ENCODE peak calls at places on chromosome 9, in nine cellular contexts. H is SJSA1, Q is AG09319, P is gastrocnemius medialis, X is activated T-helper 1 cell treated with Interleukin-2 at 50 U/mL for 16 hours, F is left colon, C is T-helper 9 cell, Z is retina, N is stomach. Y is an unnamed sample.

GRCh38 chr9:27784999-27785713 is 211.9 kb upstream of the C9orf72 start:
- DNase-seq in N (no peak), Q (no peak), F (no peak), P (no peak), H (no peak), X (no peak), C (no peak), Z (no peak), Y (no peak)

GRCh38 chr9:75499812-75500211 is 390.7 kb upstream of the PCSK5 start:
- DNase-seq in Q (no peak), H (no peak), F (no peak), Z (no peak), X (no peak), P (no peak), N (no peak), C (no peak), Y (no peak)

GRCh38 chr9:99294850-99295461 is 72.9 kb downstream of the SEC61B start:
- DNase-seq in N (no peak), H (no peak), Q (no peak), F (no peak), C (no peak), Z (no peak), P (no peak), X (no peak), Y (no peak)

GRCh38 chr9:117732494-117732893 is 28.3 kb downstream of the TLR4 start:
- DNase-seq in P (no peak), H (no peak), Q (no peak), C (no peak), Z (no peak), X (no peak), F (no peak), N (no peak), Y (no peak)

GRCh38 chr9:96136992-96137665 is 164.8 kb downstream of the HSD17B3 start:
- DNase-seq in P (peak), X (no peak), H (peak), C (no peak), Z (no peak), F (peak), N (peak), Q (peak), Y (no peak)

GRCh38 chr9:117413346-117414219 is 1.3 kb downstream of the ASTN2 start:
- DNase-seq in Q (no peak), Z (peak), X (no peak), H (no peak), C (no peak), P (no peak), F (no peak), N (no peak), Y (no peak)

GRCh38 chr9:16202221-16202620 is 649.4 kb downstream of the CCDC171 start:
- DNase-seq in Z (no peak), F (no peak), H (peak), Q (no peak), N (no peak), P (no peak), C (no peak), X (no peak), Y (no peak)

GRCh38 chr9:71663931-71664459 is 104.3 kb downstream of the CEMIP2 start:
- DNase-seq in C (no peak), N (no peak), Z (no peak), X (no peak), H (peak), P (no peak), F (no peak), Q (no peak), Y (no peak)

GRCh38 chr9:130120832-130121231 is 51.4 kb upstream of the NCS1 start:
- DNase-seq in C (no peak), N (no peak), P (no peak), Q (no peak), X (no peak), H (no peak), Z (no peak), F (no peak), Y (no peak)

GRCh38 chr9:137900584-137901310 is 23.2 kb downstream of the CACNA1B start:
- DNase-seq in F (no peak), X (no peak), Z (no peak), Q (no peak), C (no peak), N (no peak), P (no peak), H (no peak), Y (peak)

GRCh38 chr9:121999556-121999955 is 93.6 kb downstream of the TTLL11 start:
- DNase-seq in P (no peak), F (no peak), N (no peak), C (no peak), Z (no peak), Q (no peak), H (no peak), X (no peak), Y (no peak)

GRCh38 chr9:120707170-120707569 is 7.1 kb downstream of the MEGF9 start:
- DNase-seq in H (no peak), Z (no peak), Q (no peak), C (no peak), X (no peak), F (no peak), N (no peak), P (no peak), Y (no peak)

GRCh38 chr9:38467404-38467803 is 43.1 kb upstream of the IGFBPL1 start:
- DNase-seq in N (no peak), P (no peak), C (no peak), H (no peak), F (no peak), X (no peak), Q (no peak), Z (no peak), Y (no peak)

GRCh38 chr9:90729351-90729750 is 72.3 kb upstream of the SYK start:
- DNase-seq in F (no peak), X (no peak), P (no peak), H (no peak), Q (no peak), Z (no peak), N (no peak), C (no peak), Y (no peak)

GRCh38 chr9:33289501-33289900 is 815 bp upstream of the NFX1 start:
- DNase-seq in F (no peak), Q (no peak), X (no peak), Z (peak), H (no peak), P (no peak), C (peak), N (no peak), Y (no peak)

GRCh38 chr9:106885451-106885850 is 22.5 kb downstream of the ZNF462 start:
- DNase-seq in N (no peak), P (peak), Q (no peak), Z (no peak), C (no peak), X (no peak), H (no peak), F (no peak), Y (no peak)

GRCh38 chr9:132670816-132671371 is 630 bp downstream of the GTF3C4 start:
- DNase-seq in X (peak), C (peak), F (peak), Z (peak), H (peak), P (no peak), N (no peak), Q (no peak), Y (no peak)

GRCh38 chr9:78828521-78828920 is 531.6 kb downstream of the PSAT1 start:
- DNase-seq in H (no peak), Q (no peak), N (no peak), Z (no peak), X (no peak), C (no peak), F (no peak), P (no peak), Y (no peak)

GRCh38 chr9:132989014-132989310 is 10.5 kb downstream of the GFI1B start:
- DNase-seq in P (no peak), Q (no peak), C (no peak), X (no peak), F (no peak), Z (no peak), H (no peak), N (no peak), Y (no peak)

GRCh38 chr9:111967621-111968020 is 71.0 kb downstream of the UGCG start:
- DNase-seq in Z (no peak), X (no peak), P (no peak), H (no peak), F (no peak), C (no peak), N (no peak), Q (no peak), Y (no peak)

GRCh38 chr9:126700296-126700695 is 86.6 kb downstream of the LMX1B start:
- DNase-seq in Q (no peak), X (no peak), C (no peak), P (no peak), H (no peak), F (peak), Z (no peak), N (no peak), Y (no peak)

GRCh38 chr9:35690447-35691324 is 961 bp upstream of the TPM2 start:
- DNase-seq in H (peak), Q (peak), N (peak), Z (peak), F (peak), C (peak), X (peak), P (peak), Y (no peak)

GRCh38 chr9:93081081-93081529 is 14.9 kb upstream of the CARD19 start:
- DNase-seq in C (no peak), P (no peak), F (no peak), H (no peak), Z (no peak), Q (no peak), X (no peak), N (no peak), Y (no peak)

GRCh38 chr9:114304416-114305188 is 18.3 kb upstream of the ORM1 start:
- DNase-seq in N (peak), F (peak), X (no peak), Q (no peak), H (no peak), P (no peak), Z (no peak), C (no peak), Y (peak)

GRCh38 chr9:35835766-35836165 is 6.7 kb downstream of the TMEM8B start:
- DNase-seq in Q (no peak), C (no peak), F (no peak), P (no peak), N (no peak), Z (peak), X (no peak), H (no peak), Y (no peak)

GRCh38 chr9:72695365-72695764 is 174.0 kb downstream of the TMC1 start:
- DNase-seq in N (no peak), P (no peak), F (no peak), Z (no peak), X (no peak), Q (no peak), C (no peak), H (no peak), Y (no peak)